ENCODE peak calls at places on chromosomes 3 and 15, in five cellular contexts. One of them, this sample, is unnamed.

GRCh38 chr3:124168271-124168670 is 176.3 kb upstream of the ROPN1 start:
- DNase-seq in CD8-positive, alpha-beta T cell: no peak
- DNase-seq in fibroblast of mammary gland: peak
- DNase-seq in neural progenitor cell: no peak
- DNase-seq in AG04450: no peak
- DNase-seq in this sample: no peak

GRCh38 chr3:186053954-186054353 is 54.9 kb downstream of the ETV5 start:
- DNase-seq in fibroblast of mammary gland: peak
- DNase-seq in CD8-positive, alpha-beta T cell: no peak
- DNase-seq in neural progenitor cell: peak
- DNase-seq in AG04450: peak
- DNase-seq in this sample: no peak

GRCh38 chr3:171878441-171879225 is 35.5 kb downstream of the TMEM212 start:
- DNase-seq in fibroblast of mammary gland: peak
- DNase-seq in CD8-positive, alpha-beta T cell: no peak
- DNase-seq in AG04450: peak
- DNase-seq in neural progenitor cell: peak
- DNase-seq in this sample: no peak

GRCh38 chr15:31214864-31215489 is 111.7 kb upstream of the KLF13 start:
- DNase-seq in neural progenitor cell: no peak
- DNase-seq in AG04450: no peak
- DNase-seq in CD8-positive, alpha-beta T cell: no peak
- DNase-seq in fibroblast of mammary gland: peak
- DNase-seq in this sample: peak

GRCh38 chr3:36700537-36701248 is 63.7 kb downstream of the DCLK3 start:
- DNase-seq in CD8-positive, alpha-beta T cell: no peak
- DNase-seq in fibroblast of mammary gland: peak
- DNase-seq in AG04450: peak
- DNase-seq in neural progenitor cell: peak
- DNase-seq in this sample: no peak

GRCh38 chr3:142209655-142210054 is 15.7 kb downstream of the GK5 start:
- DNase-seq in fibroblast of mammary gland: peak
- DNase-seq in neural progenitor cell: no peak
- DNase-seq in CD8-positive, alpha-beta T cell: no peak
- DNase-seq in AG04450: no peak
- DNase-seq in this sample: peak

GRCh38 chr15:71080705-71081104 is 34.6 kb upstream of the THSD4 start:
- DNase-seq in fibroblast of mammary gland: peak
- DNase-seq in neural progenitor cell: no peak
- DNase-seq in AG04450: peak
- DNase-seq in CD8-positive, alpha-beta T cell: no peak
- DNase-seq in this sample: peak

GRCh38 chr3:112394008-112394616 is 61.2 kb downstream of the CD200 start:
- DNase-seq in CD8-positive, alpha-beta T cell: no peak
- DNase-seq in neural progenitor cell: no peak
- DNase-seq in fibroblast of mammary gland: peak
- DNase-seq in AG04450: peak
- DNase-seq in this sample: no peak

GRCh38 chr15:39362832-39363561 is 217.9 kb upstream of the THBS1 start:
- DNase-seq in fibroblast of mammary gland: peak
- DNase-seq in CD8-positive, alpha-beta T cell: no peak
- DNase-seq in neural progenitor cell: no peak
- DNase-seq in AG04450: peak
- DNase-seq in this sample: no peak

GRCh38 chr3:127367593-127367992 is 79.7 kb upstream of the PRR20G start:
- DNase-seq in AG04450: no peak
- DNase-seq in fibroblast of mammary gland: no peak
- DNase-seq in CD8-positive, alpha-beta T cell: no peak
- DNase-seq in neural progenitor cell: no peak
- DNase-seq in this sample: no peak

DNA sequence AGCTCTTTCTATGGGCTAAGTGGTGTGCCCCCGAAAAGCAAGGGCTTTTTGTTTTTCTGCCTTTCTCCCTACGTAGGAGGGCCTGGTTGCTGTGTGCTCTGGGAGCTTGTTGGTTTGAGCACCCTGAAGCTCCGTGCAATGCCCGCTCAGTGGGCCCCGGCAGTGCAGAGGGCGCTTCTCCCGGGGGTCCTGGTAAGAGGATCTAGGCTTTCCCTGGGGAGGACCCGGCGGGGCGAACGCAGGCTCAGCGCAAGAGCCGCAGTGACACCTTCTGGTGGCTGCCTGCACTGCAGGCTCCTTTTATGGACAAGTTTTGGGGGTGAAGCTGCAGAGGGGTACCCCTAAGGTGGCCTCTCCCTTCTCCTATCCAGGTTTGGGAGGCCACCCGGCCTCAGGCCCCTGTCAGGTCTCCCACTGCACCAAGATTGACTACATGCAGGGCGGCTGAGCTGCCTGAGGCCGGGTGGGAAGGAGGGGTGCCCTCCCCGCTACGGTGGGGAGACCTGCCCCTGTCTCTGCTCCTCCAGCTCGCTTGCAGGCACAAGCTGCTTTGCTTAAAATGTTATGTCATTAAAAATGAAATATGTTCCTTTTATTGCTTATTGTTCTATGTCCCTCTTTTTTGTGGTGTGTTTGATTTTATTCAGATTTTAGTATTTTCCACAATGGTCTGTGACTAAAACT is 387.9 kb downstream of the GABRG3 start:
- DNase-seq in AG04450: no peak
- DNase-seq in CD8-positive, alpha-beta T cell: no peak
- DNase-seq in fibroblast of mammary gland: no peak
- DNase-seq in neural progenitor cell: peak
- DNase-seq in this sample: no peak
- TF ChIP-seq CTCF in AG04450: peak
- TF ChIP-seq CTCF in CD8-positive, alpha-beta T cell: no peak
- TF ChIP-seq CTCF in fibroblast of mammary gland: peak
- TF ChIP-seq CTCF in neural progenitor cell: peak
- TF ChIP-seq CTCF in this sample: peak

GRCh38 chr15:49793943-49794342 is 173.1 kb downstream of the DTWD1 start:
- DNase-seq in CD8-positive, alpha-beta T cell: no peak
- DNase-seq in AG04450: no peak
- DNase-seq in neural progenitor cell: no peak
- DNase-seq in fibroblast of mammary gland: no peak
- DNase-seq in this sample: no peak
- H3K4me3 ChIP-seq in CD8-positive, alpha-beta T cell: no peak
- H3K4me3 ChIP-seq in AG04450: no peak
- H3K4me3 ChIP-seq in neural progenitor cell: no peak
- H3K4me3 ChIP-seq in fibroblast of mammary gland: no peak
- H3K4me3 ChIP-seq in this sample: no peak

GRCh38 chr3:130893240-130894129 is at the start of gene ATP2C1:
- DNase-seq in AG04450: peak
- DNase-seq in fibroblast of mammary gland: peak
- DNase-seq in neural progenitor cell: peak
- DNase-seq in CD8-positive, alpha-beta T cell: peak
- DNase-seq in this sample: peak
- TF ChIP-seq CTCF in AG04450: no peak
- TF ChIP-seq CTCF in fibroblast of mammary gland: no peak
- TF ChIP-seq CTCF in neural progenitor cell: no peak
- TF ChIP-seq CTCF in CD8-positive, alpha-beta T cell: peak
- TF ChIP-seq CTCF in this sample: no peak

DNA sequence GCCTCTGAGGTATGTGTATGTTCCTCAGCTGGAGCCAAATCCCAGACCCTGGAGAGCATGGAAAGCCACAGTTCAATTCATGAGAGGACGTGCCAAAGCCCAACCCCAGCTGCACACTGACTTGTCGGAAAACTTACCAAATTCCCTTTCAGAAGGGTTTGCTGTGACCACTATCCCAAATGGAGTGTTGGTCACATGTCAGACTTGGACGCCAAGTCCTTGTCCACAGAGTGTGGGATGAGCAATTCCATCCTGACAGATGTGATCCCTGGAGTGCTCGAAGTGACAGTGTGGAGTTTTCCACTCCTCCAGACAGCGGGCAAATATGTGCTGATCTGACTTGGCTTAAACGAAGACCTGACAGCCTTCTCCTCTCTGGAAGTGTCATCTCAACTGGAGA is 71.2 kb downstream of the RORA start:
- DNase-seq in AG04450: no peak
- DNase-seq in neural progenitor cell: no peak
- DNase-seq in fibroblast of mammary gland: peak
- DNase-seq in CD8-positive, alpha-beta T cell: no peak
- DNase-seq in this sample: no peak
- H3K4me3 ChIP-seq in AG04450: no peak
- H3K4me3 ChIP-seq in neural progenitor cell: no peak
- H3K4me3 ChIP-seq in fibroblast of mammary gland: no peak
- H3K4me3 ChIP-seq in CD8-positive, alpha-beta T cell: no peak
- H3K4me3 ChIP-seq in this sample: no peak

GRCh38 chr3:52289338-52289746 is 1.7 kb downstream of the GLYCTK start:
- DNase-seq in fibroblast of mammary gland: no peak
- DNase-seq in AG04450: no peak
- DNase-seq in neural progenitor cell: no peak
- DNase-seq in CD8-positive, alpha-beta T cell: no peak
- DNase-seq in this sample: no peak

GRCh38 chr3:52288674-52289073 is 1.0 kb downstream of the GLYCTK start:
- DNase-seq in neural progenitor cell: no peak
- DNase-seq in fibroblast of mammary gland: no peak
- DNase-seq in AG04450: no peak
- DNase-seq in CD8-positive, alpha-beta T cell: no peak
- DNase-seq in this sample: no peak

GRCh38 chr3:52290596-52291507 is 3.2 kb downstream of the GLYCTK start:
- DNase-seq in neural progenitor cell: no peak
- DNase-seq in CD8-positive, alpha-beta T cell: no peak
- DNase-seq in fibroblast of mammary gland: no peak
- DNase-seq in AG04450: no peak
- DNase-seq in this sample: no peak

GRCh38 chr3:52291508-52292181 is 4.0 kb downstream of the GLYCTK start:
- DNase-seq in AG04450: no peak
- DNase-seq in CD8-positive, alpha-beta T cell: no peak
- DNase-seq in neural progenitor cell: peak
- DNase-seq in fibroblast of mammary gland: no peak
- DNase-seq in this sample: no peak

DNA sequence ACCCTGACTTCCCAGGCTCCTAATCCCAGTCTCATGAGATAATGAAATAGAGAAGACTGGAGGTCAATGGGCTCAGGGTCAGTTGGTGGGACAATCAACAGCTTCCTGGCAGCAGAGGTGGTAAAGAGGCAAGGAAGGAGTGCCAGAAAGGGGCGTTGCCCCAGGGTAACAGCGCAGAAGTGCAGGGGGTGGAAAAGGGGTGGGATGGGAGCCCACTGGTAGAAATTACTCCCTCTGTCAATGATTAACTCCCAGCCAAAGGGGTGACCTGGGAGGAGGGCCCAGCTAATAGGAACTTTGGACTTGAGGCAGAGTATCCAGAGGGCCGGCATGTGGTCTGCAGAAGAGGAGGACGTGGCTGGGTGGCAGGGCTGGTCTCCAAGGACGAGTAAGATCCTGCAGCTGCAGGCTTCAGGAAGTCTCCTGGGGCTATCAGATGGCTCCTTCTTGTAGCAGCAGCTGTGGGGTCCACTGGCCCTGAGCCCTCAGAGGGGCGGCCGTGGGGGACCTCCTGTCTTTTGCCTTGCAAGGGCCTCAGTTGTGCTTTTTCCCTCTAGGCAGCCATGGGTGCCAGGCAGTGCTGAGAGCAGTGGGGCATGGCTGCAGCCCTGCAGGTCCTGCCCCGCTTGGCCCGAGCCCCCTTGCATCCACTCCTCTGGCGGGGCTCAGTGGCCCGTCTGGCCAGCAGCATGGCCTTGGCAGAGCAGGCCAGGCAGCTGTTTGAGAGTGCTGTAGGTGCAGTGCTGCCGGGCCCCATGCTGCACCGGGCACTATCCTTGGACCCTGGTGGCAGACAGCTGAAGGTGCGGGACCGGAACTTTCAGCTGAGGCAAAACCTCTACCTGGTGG is 2.3 kb downstream of the GLYCTK start:
- DNase-seq in fibroblast of mammary gland: no peak
- DNase-seq in neural progenitor cell: no peak
- DNase-seq in CD8-positive, alpha-beta T cell: no peak
- DNase-seq in AG04450: no peak
- DNase-seq in this sample: no peak
- TF ChIP-seq CTCF in fibroblast of mammary gland: no peak
- TF ChIP-seq CTCF in neural progenitor cell: no peak
- TF ChIP-seq CTCF in CD8-positive, alpha-beta T cell: no peak
- TF ChIP-seq CTCF in AG04450: no peak
- TF ChIP-seq CTCF in this sample: peak

DNA sequence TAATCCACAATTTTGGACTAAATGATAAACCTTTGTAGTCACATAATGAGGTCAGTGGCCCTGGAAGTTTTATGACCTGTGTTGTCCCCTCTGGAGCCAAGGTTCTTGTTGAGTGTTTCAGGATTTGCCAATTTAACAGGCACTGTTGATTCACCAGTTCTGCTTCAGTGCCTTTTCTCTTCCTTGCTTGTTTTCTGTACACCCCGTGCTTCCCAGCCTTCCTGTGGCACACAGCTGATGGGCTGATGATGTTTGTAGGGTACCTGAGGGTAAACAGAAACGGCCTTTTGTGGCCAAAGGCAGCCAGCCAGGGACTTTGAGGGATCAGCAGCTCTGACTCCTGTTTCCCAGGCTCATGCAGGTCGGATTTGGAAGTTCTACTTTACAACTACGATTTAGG is 13.3 kb downstream of the GYG1 start:
- DNase-seq in CD8-positive, alpha-beta T cell: no peak
- DNase-seq in neural progenitor cell: peak
- DNase-seq in fibroblast of mammary gland: peak
- DNase-seq in AG04450: no peak
- DNase-seq in this sample: peak
- H3K4me3 ChIP-seq in CD8-positive, alpha-beta T cell: no peak
- H3K4me3 ChIP-seq in neural progenitor cell: no peak
- H3K4me3 ChIP-seq in fibroblast of mammary gland: no peak
- H3K4me3 ChIP-seq in AG04450: no peak
- H3K4me3 ChIP-seq in this sample: no peak

GRCh38 chr15:45802140-45802539 is 167.3 kb downstream of the SQOR start:
- DNase-seq in CD8-positive, alpha-beta T cell: no peak
- DNase-seq in fibroblast of mammary gland: no peak
- DNase-seq in AG04450: no peak
- DNase-seq in neural progenitor cell: peak
- DNase-seq in this sample: no peak
- TF ChIP-seq CTCF in CD8-positive, alpha-beta T cell: no peak
- TF ChIP-seq CTCF in fibroblast of mammary gland: no peak
- TF ChIP-seq CTCF in AG04450: no peak
- TF ChIP-seq CTCF in neural progenitor cell: no peak
- TF ChIP-seq CTCF in this sample: no peak

DNA sequence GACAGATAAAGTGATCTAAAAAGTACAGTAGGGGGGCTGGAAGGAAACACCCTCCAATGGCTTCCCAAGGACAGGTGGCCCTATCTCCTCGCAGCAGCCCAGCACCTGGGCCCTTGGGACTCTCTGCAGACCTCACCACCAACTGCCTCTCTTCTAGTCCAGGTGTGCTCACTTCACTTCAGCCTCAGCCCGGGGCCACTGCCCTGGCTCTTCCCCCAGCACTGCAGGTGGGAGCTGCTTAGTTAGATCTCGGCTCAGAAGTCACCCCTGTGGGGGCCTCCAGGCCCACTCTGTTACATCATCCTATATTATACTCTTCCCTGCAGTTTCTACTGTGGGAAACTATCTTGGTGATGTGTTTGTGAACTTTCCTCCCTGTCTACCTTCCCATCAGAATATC is 2.0 kb downstream of the KLF15 start:
- DNase-seq in fibroblast of mammary gland: no peak
- DNase-seq in AG04450: no peak
- DNase-seq in CD8-positive, alpha-beta T cell: no peak
- DNase-seq in neural progenitor cell: no peak
- DNase-seq in this sample: no peak
- H3K4me3 ChIP-seq in fibroblast of mammary gland: no peak
- H3K4me3 ChIP-seq in AG04450: no peak
- H3K4me3 ChIP-seq in CD8-positive, alpha-beta T cell: no peak
- H3K4me3 ChIP-seq in neural progenitor cell: peak
- H3K4me3 ChIP-seq in this sample: peak